ENCODE peak calls at places on chromosomes 5 and 9, in seven cellular contexts. B is activated CD4-positive, alpha-beta T cell treated with anti-CD3 and anti-CD28 coated beads for 48 hours; F is activated T-cell treated with anti-CD3 and anti-CD28 coated beads for 1 hour; U is germinal center; V is HuH-7; H is activated CD8-positive, alpha-beta memory T cell treated with anti-CD3 and anti-CD28 coated beads, Interleukin-2, amount 10 ng/mL, durations not matched to agents 7 days and 5 days; D is glutamatergic neuron. G is an unnamed sample.

GRCh38 chr9:120801441-120801840 is 8.2 kb upstream of the FBXW2 start:
- DNase-seq in B (no peak), V (no peak), U (no peak), H (no peak), F (no peak), D (no peak), G (no peak)

GRCh38 chr5:74579215-74579614 is 61.3 kb downstream of the ENC1 start:
- DNase-seq in F (peak), B (peak), D (no peak), H (peak), V (no peak), U (no peak), G (no peak)

GRCh38 chr5:107501965-107502691 is 168.6 kb downstream of the EFNA5 start:
- DNase-seq in U (no peak), D (no peak), V (no peak), B (no peak), H (no peak), F (no peak), G (peak)

GRCh38 chr9:112421771-112422222 is 41.9 kb downstream of the HSDL2 start:
- DNase-seq in U (no peak), V (no peak), D (no peak), H (no peak), F (no peak), B (peak), G (peak)

GRCh38 chr5:37721447-37721871 is 118.4 kb downstream of the GDNF start:
- DNase-seq in H (peak), V (no peak), D (no peak), U (no peak), F (no peak), B (peak), G (peak)

GRCh38 chr9:85872444-85872843 is 68.5 kb upstream of the NAA35 start:
- DNase-seq in U (no peak), H (no peak), D (no peak), V (no peak), B (no peak), F (no peak), G (no peak)

GRCh38 chr9:94772128-94772527 is 45.6 kb downstream of the AOPEP start:
- DNase-seq in U (no peak), D (no peak), H (no peak), F (no peak), B (no peak), V (no peak), G (no peak)

GRCh38 chr9:34651876-34652602 is at the start of gene IL11RA:
- DNase-seq in H (peak), D (peak), U (peak), B (peak), V (peak), F (no peak), G (peak)

GRCh38 chr5:98585661-98586310 is 187.7 kb upstream of the RGMB start:
- DNase-seq in F (no peak), V (no peak), U (no peak), H (no peak), D (no peak), B (no peak), G (no peak)

GRCh38 chr9:76634356-76635054 is 129.7 kb upstream of the PCA3 start:
- DNase-seq in D (no peak), H (no peak), U (no peak), B (no peak), V (no peak), F (no peak), G (peak)

GRCh38 chr9:78745996-78746395 is 449.1 kb downstream of the PSAT1 start:
- DNase-seq in U (no peak), B (no peak), D (no peak), F (no peak), H (no peak), V (no peak), G (peak)

GRCh38 chr5:53815471-53815870 is 255.0 kb downstream of the NDUFS4 start:
- DNase-seq in U (no peak), F (no peak), H (no peak), V (no peak), D (no peak), B (no peak), G (no peak)

GRCh38 chr5:66596791-66597757 is 881 bp downstream of the MAST4 start:
- DNase-seq in H (no peak), B (peak), D (peak), V (peak), F (no peak), U (peak), G (peak)

GRCh38 chr9:105151686-105151995 is 92.8 kb upstream of the SLC44A1 start:
- DNase-seq in U (no peak), F (no peak), D (no peak), H (no peak), V (no peak), B (no peak), G (no peak)

GRCh38 chr5:154779105-154779504 is 23.9 kb downstream of the LARP1 start:
- DNase-seq in H (no peak), U (no peak), D (no peak), F (no peak), B (no peak), V (peak), G (peak)

GRCh38 chr9:126722252-126722921 is 82.5 kb upstream of the ZBTB43 start:
- DNase-seq in D (peak), B (peak), U (peak), V (peak), H (peak), F (peak), G (peak)

GRCh38 chr9:17929506-17929905 is 350.6 kb downstream of the SH3GL2 start:
- DNase-seq in F (no peak), U (no peak), V (no peak), D (no peak), B (no peak), H (no peak), G (no peak)

GRCh38 chr5:114308508-114308907 is 53.4 kb upstream of the KCNN2 start:
- DNase-seq in U (no peak), B (no peak), D (no peak), F (no peak), V (no peak), H (no peak), G (no peak)

GRCh38 chr5:72486371-72486770 is 20.8 kb downstream of the ZNF366 start:
- DNase-seq in V (no peak), B (no peak), U (no peak), F (no peak), D (no peak), H (no peak), G (peak)

GRCh38 chr9:96186601-96187011 is 115.4 kb downstream of the HSD17B3 start:
- DNase-seq in B (no peak), V (peak), U (no peak), D (peak), H (no peak), F (no peak), G (peak)

G was measured in fibroblast of villous mesenchyme.